ENCODE peak calls at places on chromosomes 7 and 10, in nine cellular contexts. D is HCT116, F is GM23338, J is spleen, X is SK-N-SH, V is suprapubic skin, Q is prostate gland, M is Panc1, T is breast epithelium. K is an unnamed sample.

GRCh38 chr10:58743466-58744115 is 230.9 kb downstream of the BICC1 start:
- DNase-seq in D (no peak), F (peak), J (no peak), X (peak), V (no peak), Q (no peak), M (no peak), T (no peak), K (no peak)

GRCh38 chr7:14836571-14837189 is 65.9 kb downstream of the DGKB start:
- DNase-seq in D (peak), F (peak), J (no peak), X (no peak), V (no peak), Q (no peak), M (peak), T (no peak), K (no peak)

GRCh38 chr10:131810036-131810804 is 90.6 kb upstream of the PPP2R2D start:
- DNase-seq in D (no peak), F (no peak), J (no peak), X (no peak), V (no peak), Q (no peak), M (no peak), T (no peak), K (peak)

GRCh38 chr10:72045586-72045985 is 42.8 kb downstream of the SPOCK2 start:
- DNase-seq in D (no peak), F (no peak), J (no peak), X (no peak), V (no peak), Q (no peak), M (no peak), T (no peak), K (no peak)

GRCh38 chr7:44382459-44383300 is 57.3 kb upstream of the CAMK2B start:
- DNase-seq in D (no peak), F (no peak), J (peak), X (no peak), V (no peak), Q (no peak), M (no peak), T (no peak), K (peak)

GRCh38 chr7:34886856-34887255 is 150.4 kb downstream of the DPY19L1 start:
- DNase-seq in D (no peak), F (no peak), J (no peak), X (no peak), V (no peak), Q (no peak), M (no peak), T (no peak), K (no peak)

GRCh38 chr10:22316286-22317120 is at the start of gene COMMD3:
- DNase-seq in D (no peak), F (peak), J (peak), X (peak), V (peak), Q (peak), M (no peak), T (peak), K (peak)

GRCh38 chr7:114722562-114722961 is 199.3 kb upstream of the MDFIC start:
- DNase-seq in D (no peak), F (no peak), J (no peak), X (no peak), V (no peak), Q (no peak), M (no peak), T (no peak), K (no peak)

GRCh38 chr10:29736325-29737208 is 101.8 kb upstream of the SVIL start:
- DNase-seq in D (no peak), F (peak), J (peak), X (peak), V (peak), Q (peak), M (no peak), T (peak), K (peak)

GRCh38 chr7:94276797-94277196 is 117.9 kb upstream of the COL1A2 start:
- DNase-seq in D (no peak), F (peak), J (no peak), X (peak), V (no peak), Q (no peak), M (no peak), T (no peak), K (no peak)

GRCh38 chr10:78972160-78972946 is 96.4 kb upstream of the ZMIZ1 start:
- DNase-seq in D (peak), F (no peak), J (no peak), X (peak), V (peak), Q (peak), M (peak), T (peak), K (peak)

GRCh38 chr10:59580257-59580863 is 129.3 kb downstream of the SLC16A9 start:
- DNase-seq in D (peak), F (peak), J (no peak), X (peak), V (no peak), Q (no peak), M (peak), T (no peak), K (no peak)

GRCh38 chr10:72087392-72087968 is 871 bp downstream of the SPOCK2 start:
- DNase-seq in D (no peak), F (peak), J (peak), X (peak), V (no peak), Q (no peak), M (no peak), T (no peak), K (no peak)

GRCh38 chr10:84494849-84495180 is 166.4 kb downstream of the CCSER2 start:
- DNase-seq in D (no peak), F (no peak), J (no peak), X (no peak), V (no peak), Q (no peak), M (no peak), T (no peak), K (no peak)

GRCh38 chr10:132265878-132266496 is 41.8 kb downstream of the STK32C start:
- DNase-seq in D (no peak), F (no peak), J (peak), X (no peak), V (no peak), Q (no peak), M (no peak), T (no peak), K (no peak)

GRCh38 chr7:118573065-118573464 is 348.6 kb downstream of the ANKRD7 start:
- DNase-seq in D (no peak), F (no peak), J (no peak), X (peak), V (no peak), Q (peak), M (no peak), T (no peak), K (no peak)

GRCh38 chr7:116708861-116709260 is 36.9 kb downstream of the MET start:
- DNase-seq in D (no peak), F (no peak), J (no peak), X (no peak), V (no peak), Q (no peak), M (no peak), T (no peak), K (no peak)

GRCh38 chr7:15199482-15199881 is 296.9 kb upstream of the DGKB start:
- DNase-seq in D (no peak), F (peak), J (no peak), X (peak), V (no peak), Q (no peak), M (no peak), T (no peak), K (no peak)

GRCh38 chr7:131076032-131076431 is 251.6 kb upstream of the MKLN1 start:
- DNase-seq in D (no peak), F (no peak), J (no peak), X (no peak), V (no peak), Q (no peak), M (no peak), T (no peak), K (no peak)

GRCh38 chr10:110005716-110006115 is 2.1 kb upstream of the ADD3 start:
- DNase-seq in D (no peak), F (peak), J (no peak), X (peak), V (no peak), Q (no peak), M (no peak), T (no peak), K (peak)

GRCh38 chr10:43251664-43252165 is 15.2 kb downstream of the RASGEF1A start:
- DNase-seq in D (no peak), F (no peak), J (peak), X (peak), V (peak), Q (no peak), M (no peak), T (peak), K (no peak)

GRCh38 chr7:34842782-34843181 is 184.8 kb downstream of the NPSR1 start:
- DNase-seq in D (no peak), F (no peak), J (no peak), X (no peak), V (no peak), Q (no peak), M (no peak), T (no peak), K (no peak)

GRCh38 chr7:31051598-31052503 is at the start of gene ADCYAP1R1:
- DNase-seq in D (no peak), F (peak), J (no peak), X (peak), V (no peak), Q (no peak), M (no peak), T (no peak), K (no peak)

GRCh38 chr10:104260775-104261115 is 6.1 kb downstream of the GSTO1 start:
- DNase-seq in D (no peak), F (no peak), J (no peak), X (no peak), V (no peak), Q (no peak), M (no peak), T (no peak), K (no peak)

GRCh38 chr10:70849582-70850016 is 33.9 kb downstream of the SGPL1 start:
- DNase-seq in D (no peak), F (no peak), J (no peak), X (no peak), V (no peak), Q (no peak), M (no peak), T (no peak), K (no peak)

GRCh38 chr7:6344278-6344677 is 71.9 kb upstream of the CYTH3 start:
- DNase-seq in D (no peak), F (no peak), J (no peak), X (no peak), V (no peak), Q (no peak), M (no peak), T (no peak), K (no peak)

GRCh38 chr7:30142710-30143109 is 7.9 kb downstream of the MTURN start:
- DNase-seq in D (peak), F (no peak), J (no peak), X (no peak), V (peak), Q (no peak), M (no peak), T (peak), K (peak)

GRCh38 chr10:25682203-25682950 is 251.7 kb upstream of the MYO3A start:
- DNase-seq in D (no peak), F (peak), J (no peak), X (peak), V (no peak), Q (no peak), M (no peak), T (no peak), K (no peak)

GRCh38 chr7:50357346-50357745 is 52.8 kb downstream of the IKZF1 start:
- DNase-seq in D (no peak), F (no peak), J (no peak), X (no peak), V (no peak), Q (no peak), M (no peak), T (no peak), K (no peak)

GRCh38 chr10:75959209-75959608 is 527.8 kb downstream of the LRMDA start:
- DNase-seq in D (peak), F (no peak), J (no peak), X (no peak), V (no peak), Q (no peak), M (no peak), T (no peak), K (no peak)

GRCh38 chr7:95491201-95491600 is 5.5 kb downstream of the ASB4 start:
- DNase-seq in D (no peak), F (no peak), J (no peak), X (no peak), V (no peak), Q (no peak), M (no peak), T (no peak), K (no peak)

GRCh38 chr7:120554960-120555571 is 282.1 kb downstream of the KCND2 start:
- DNase-seq in D (peak), F (peak), J (no peak), X (peak), V (no peak), Q (no peak), M (peak), T (no peak), K (no peak)

GRCh38 chr7:55538538-55538937 is 33.8 kb downstream of the VOPP1 start:
- DNase-seq in D (no peak), F (no peak), J (no peak), X (no peak), V (no peak), Q (no peak), M (no peak), T (no peak), K (no peak)

GRCh38 chr7:867001-867405 is 9.4 kb upstream of the GET4 start:
- DNase-seq in D (no peak), F (no peak), J (peak), X (no peak), V (peak), Q (peak), M (no peak), T (peak), K (peak)

GRCh38 chr7:18231854-18232253 is 204.2 kb upstream of the PRPS1L1 start:
- DNase-seq in D (no peak), F (no peak), J (no peak), X (no peak), V (no peak), Q (no peak), M (no peak), T (no peak), K (no peak)

GRCh38 chr10:128884496-128884895 is 582.5 kb upstream of the MGMT start:
- DNase-seq in D (no peak), F (no peak), J (no peak), X (no peak), V (no peak), Q (no peak), M (no peak), T (no peak), K (no peak)

DNA sequence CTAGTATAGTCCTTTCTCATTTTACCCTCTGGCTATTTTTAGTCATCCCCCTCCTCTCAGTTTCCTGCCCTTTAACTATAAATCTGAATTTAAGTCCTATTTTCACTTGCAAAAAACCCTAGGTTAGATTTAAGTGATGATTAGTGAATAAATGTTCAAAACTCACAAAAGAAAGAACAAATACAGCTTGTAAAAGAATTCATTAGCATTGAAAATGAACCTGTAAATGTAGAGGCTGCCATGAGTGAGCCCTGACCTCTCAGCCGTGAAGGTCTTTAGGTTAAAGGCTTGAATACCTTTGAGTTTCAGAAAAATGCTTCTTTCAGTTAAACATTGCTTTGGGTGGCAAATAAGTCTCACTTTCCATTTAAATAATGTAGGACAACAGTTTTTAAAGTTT is 2.0 kb upstream of the SLC16A12 start:
- DNase-seq in D (no peak), F (no peak), J (no peak), X (no peak), V (no peak), Q (no peak), M (no peak), T (no peak), K (no peak)
- H3K4me3 ChIP-seq in D (no peak), F (no peak), J (no peak), X (no peak), V (no peak), Q (no peak), M (no peak), T (no peak), K (no peak)

GRCh38 chr10:127467793-127468192 is 81.3 kb upstream of the NPS start:
- DNase-seq in D (no peak), F (no peak), J (no peak), X (no peak), V (no peak), Q (no peak), M (no peak), T (no peak), K (no peak)

GRCh38 chr10:127472976-127473375 is 76.1 kb upstream of the NPS start:
- DNase-seq in D (no peak), F (no peak), J (no peak), X (no peak), V (no peak), Q (no peak), M (no peak), T (no peak), K (no peak)

GRCh38 chr10:127468632-127469031 is 80.5 kb upstream of the NPS start:
- DNase-seq in D (no peak), F (no peak), J (no peak), X (no peak), V (no peak), Q (no peak), M (no peak), T (no peak), K (no peak)

GRCh38 chr10:127474501-127474900 is 74.6 kb upstream of the NPS start:
- DNase-seq in D (no peak), F (no peak), J (no peak), X (no peak), V (no peak), Q (no peak), M (no peak), T (no peak), K (no peak)

DNA sequence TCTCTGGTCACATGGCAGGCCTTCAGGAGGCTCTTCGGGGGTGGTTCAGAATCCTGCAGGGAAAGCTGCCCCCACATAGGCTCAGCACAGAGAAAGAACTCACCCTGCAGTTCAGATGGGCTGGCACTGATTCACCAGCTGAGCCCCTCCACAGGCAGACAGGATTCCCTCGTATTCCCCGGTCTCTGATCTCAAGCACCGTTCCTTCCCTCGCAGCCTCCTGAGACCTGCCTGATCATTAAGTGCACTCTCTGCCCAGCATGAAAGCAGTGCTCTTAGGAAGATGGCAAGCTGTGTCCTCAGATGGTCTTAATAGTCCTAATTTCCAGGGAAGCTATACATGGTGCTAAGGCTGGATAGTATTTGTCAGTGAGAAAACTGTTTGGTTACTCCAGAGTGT is 78.2 kb upstream of the NPS start:
- DNase-seq in D (no peak), F (no peak), J (no peak), X (no peak), V (no peak), Q (no peak), M (no peak), T (no peak), K (no peak)
- TF ChIP-seq POLR2AphosphoS5 in D (no peak), F (no peak), J (no peak), X (no peak), V (no peak), Q (no peak), M (no peak), T (no peak), K (no peak)

GRCh38 chr7:24723178-24723530 is 34.1 kb downstream of the GSDME start:
- DNase-seq in D (no peak), F (no peak), J (peak), X (no peak), V (no peak), Q (no peak), M (no peak), T (no peak), K (no peak)

GRCh38 chr7:24721378-24722030 is 35.8 kb downstream of the GSDME start:
- DNase-seq in D (no peak), F (peak), J (peak), X (no peak), V (no peak), Q (no peak), M (no peak), T (no peak), K (no peak)

GRCh38 chr7:24720283-24720682 is 37.0 kb downstream of the GSDME start:
- DNase-seq in D (no peak), F (no peak), J (no peak), X (no peak), V (no peak), Q (no peak), M (no peak), T (no peak), K (no peak)

GRCh38 chr7:24724451-24725190 is 32.6 kb downstream of the GSDME start:
- DNase-seq in D (no peak), F (no peak), J (peak), X (no peak), V (no peak), Q (no peak), M (no peak), T (no peak), K (no peak)

GRCh38 chr7:24722386-24723177 is 34.7 kb downstream of the GSDME start:
- DNase-seq in D (no peak), F (peak), J (peak), X (peak), V (no peak), Q (no peak), M (no peak), T (no peak), K (no peak)
- TF ChIP-seq CTCF in D (peak), F (peak), J (no peak), X (peak), V (no peak), Q (no peak), M (peak), T (no peak), K (no peak)

DNA sequence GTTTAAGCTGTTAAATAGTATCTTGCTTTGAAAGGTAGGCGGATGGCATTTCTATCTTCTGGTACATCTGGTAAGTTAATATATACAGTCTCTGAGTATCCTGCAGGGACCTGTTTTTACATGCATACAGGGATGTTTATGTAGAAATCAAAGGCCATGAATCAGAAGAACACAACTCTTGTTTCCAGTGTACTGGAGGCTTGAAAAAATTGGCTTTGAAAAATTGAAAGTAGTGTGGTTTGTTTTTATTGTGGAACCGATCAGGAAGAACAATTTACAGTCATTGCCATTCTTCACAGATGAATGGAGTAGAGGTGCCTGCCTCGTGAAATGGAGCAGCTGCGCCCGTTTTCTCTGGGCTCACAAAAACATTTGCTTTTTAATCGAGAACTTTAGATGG is 54.0 kb upstream of the RPA3 start:
- DNase-seq in D (no peak), F (no peak), J (no peak), X (no peak), V (no peak), Q (peak), M (no peak), T (no peak), K (no peak)
- H3K4me3 ChIP-seq in D (no peak), F (no peak), J (no peak), X (no peak), V (peak), Q (no peak), M (no peak), T (no peak), K (no peak)

DNA sequence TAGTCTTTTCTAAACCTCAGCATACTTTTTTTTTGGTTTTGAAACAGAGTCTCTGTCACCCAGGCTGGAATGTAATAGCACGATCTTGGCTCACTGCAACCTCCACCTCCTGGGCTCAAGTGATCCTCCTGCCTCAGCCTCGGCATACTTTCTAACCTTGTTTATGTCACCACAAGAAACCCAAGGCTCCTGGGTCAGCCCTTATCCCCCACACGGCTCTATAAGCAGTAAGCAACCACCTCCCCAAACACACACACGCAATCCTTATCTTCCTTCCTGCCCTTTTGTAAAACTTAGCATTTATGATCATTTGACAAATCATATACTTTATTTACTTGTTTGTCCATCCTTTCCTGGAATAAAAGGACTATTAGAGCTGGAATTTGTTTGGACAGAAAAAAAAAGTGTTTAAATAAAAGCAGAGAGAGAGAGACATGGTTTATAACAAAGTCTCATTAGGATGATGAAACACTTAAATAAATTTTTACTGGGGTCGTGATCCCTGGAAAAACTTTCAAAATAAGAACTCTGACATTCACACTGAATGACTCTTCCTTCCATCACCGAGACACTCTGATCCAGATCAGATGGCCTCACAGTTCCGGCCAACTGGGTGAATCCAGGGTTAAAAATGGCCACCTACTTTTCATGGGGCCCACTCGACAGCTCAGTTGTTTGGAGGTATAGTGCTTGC is 72.7 kb upstream of the PIK3CG start:
- DNase-seq in D (no peak), F (no peak), J (no peak), X (no peak), V (no peak), Q (no peak), M (no peak), T (no peak), K (no peak)
- TF ChIP-seq POLR2AphosphoS5 in D (no peak), F (no peak), J (no peak), X (no peak), V (no peak), Q (no peak), M (no peak), T (no peak), K (no peak)

K was measured in stomach.